ENCODE peak calls at places on chromosomes 16 and 17, in ten cellular contexts. D, E, V, P, M, W, A, J, L and T are unnamed samples.

GRCh38 chr17:76145231-76146052 is 4.4 kb upstream of the FOXJ1 start:
- DNase-seq in D (no peak), E (no peak), V (no peak), P (no peak), M (no peak), W (no peak), A (no peak), J (no peak), L (peak; percentile 28), T (no peak)

GRCh38 chr17:53253956-53254597 is 568.6 kb upstream of the KIF2B start:
- DNase-seq in D (no peak), E (no peak), V (no peak), P (no peak), M (no peak), W (no peak), A (no peak), J (no peak), L (no peak), T (no peak)

GRCh38 chr17:12523244-12523643 is 142.4 kb upstream of the MYOCD start:
- DNase-seq in D (no peak), E (no peak), V (no peak), P (no peak), M (no peak), W (no peak), A (no peak), J (no peak), L (no peak), T (no peak)

GRCh38 chr16:17471745-17472075 is 950 bp upstream of the XYLT1 start:
- DNase-seq in D (no peak), E (no peak), V (no peak), P (no peak), M (peak; percentile 60), W (peak; percentile 58), A (no peak), J (no peak), L (no peak), T (no peak)

GRCh38 chr16:77290451-77291110 is 91.4 kb downstream of the SYCE1L start:
- DNase-seq in D (no peak), E (peak; percentile 71), V (no peak), P (no peak), M (no peak), W (no peak), A (no peak), J (peak; percentile 64), L (no peak), T (no peak)

GRCh38 chr17:32142857-32143524 is 689 bp downstream of the RHOT1 start:
- DNase-seq in D (no peak), E (peak; percentile 80), V (peak; percentile 81), P (no peak), M (peak; percentile 48), W (peak; percentile 56), A (no peak), J (peak; percentile 61), L (peak; percentile 29), T (no peak)

GRCh38 chr17:16470302-16470701 is 21.7 kb downstream of the LRRC75A start:
- DNase-seq in D (no peak), E (no peak), V (no peak), P (no peak), M (no peak), W (no peak), A (no peak), J (no peak), L (no peak), T (no peak)

GRCh38 chr17:42286411-42287295 is 1.6 kb upstream of the STAT5A start:
- DNase-seq in D (no peak), E (no peak), V (no peak), P (no peak), M (no peak), W (peak; percentile 34), A (no peak), J (no peak), L (peak; percentile 25), T (no peak)